ENCODE peak calls at places on chromosomes 13 and 19, in ten cellular contexts. T, N, C, Q, B, X, I, O, F and R are unnamed samples.
A peak's percentile ranks its signal among the peaks of the same experiment; 100 is the strongest.

GRCh38 chr19:2047449-2048103 is 3.5 kb downstream of the MKNK2 start:
- DNase-seq in Q (no peak), T (peak; percentile 57), F (no peak), I (peak; percentile 53), B (peak; percentile 88), X (no peak), N (no peak), C (peak; percentile 53), O (peak; percentile 84), R (peak; percentile 19)

GRCh38 chr19:16185925-16186234 is 670 bp downstream of the FAM32A start:
- DNase-seq in I (no peak), X (peak; percentile 75), B (no peak), N (no peak), C (no peak), O (peak; percentile 62), F (no peak), Q (no peak), T (no peak), R (no peak)

GRCh38 chr19:38388310-38389100 is at the start of gene SPRED3:
- DNase-seq in C (peak; percentile 79), I (peak; percentile 70), Q (no peak), B (no peak), T (no peak), F (no peak), N (no peak), O (peak; percentile 63), X (peak; percentile 55), R (peak; percentile 61)

GRCh38 chr19:19597809-19598306 is 20.6 kb downstream of the PBX4 start:
- DNase-seq in X (no peak), Q (no peak), N (no peak), O (no peak), C (no peak), T (no peak), B (no peak), F (no peak), I (no peak), R (peak; percentile 22)

GRCh38 chr19:8257052-8257443 is 47.9 kb downstream of the CERS4 start:
- DNase-seq in F (no peak), I (no peak), N (no peak), X (no peak), Q (no peak), T (no peak), B (no peak), O (no peak), C (no peak), R (no peak)

GRCh38 chr13:19152403-19152802 is 29.2 kb downstream of the TUBA3C start:
- DNase-seq in F (no peak), C (no peak), O (peak; percentile 41), N (no peak), Q (no peak), B (no peak), I (no peak), T (no peak), X (no peak), R (no peak)

GRCh38 chr19:7861619-7862412 is 12.4 kb downstream of the PRR36 start:
- DNase-seq in I (no peak), O (no peak), N (no peak), X (peak; percentile 11), C (no peak), F (no peak), T (no peak), Q (no peak), B (no peak), R (no peak)

GRCh38 chr19:32200312-32201038 is 144.9 kb upstream of the ZNF507 start:
- DNase-seq in X (no peak), C (no peak), O (no peak), Q (peak; percentile 46), N (peak; percentile 45), T (no peak), B (no peak), F (no peak), I (no peak), R (no peak)

GRCh38 chr19:41951686-41952172 is 7.4 kb downstream of the RABAC1 start:
- DNase-seq in T (peak; percentile 89), B (peak; percentile 63), Q (peak; percentile 73), O (peak; percentile 81), X (peak; percentile 86), I (peak; percentile 66), F (no peak), N (peak; percentile 71), C (peak; percentile 99), R (peak; percentile 76)

GRCh38 chr19:6459356-6460098 is at the start of gene SLC25A23:
- DNase-seq in N (peak; percentile 61), F (peak; percentile 2), T (peak; percentile 83), I (peak; percentile 73), O (peak; percentile 86), B (peak; percentile 72), C (peak; percentile 66), X (peak; percentile 87), Q (peak; percentile 75), R (peak; percentile 79)

GRCh38 chr19:38583985-38584305 is 33.8 kb downstream of the MAP4K1 start:
- DNase-seq in O (no peak), F (no peak), N (no peak), Q (no peak), C (no peak), X (no peak), B (no peak), T (no peak), I (no peak), R (no peak)

GRCh38 chr13:63425131-63425530 is 2009.5 kb upstream of the PCDH20 start:
- DNase-seq in X (no peak), Q (no peak), T (no peak), N (no peak), F (no peak), I (no peak), O (no peak), B (no peak), C (no peak), R (peak; percentile 67)

GRCh38 chr19:47703301-47703700 is 9.9 kb upstream of the EHD2 start:
- DNase-seq in Q (no peak), C (no peak), N (no peak), B (no peak), O (no peak), I (no peak), T (no peak), X (no peak), F (no peak), R (no peak)

GRCh38 chr19:46407891-46408426 is 5.4 kb downstream of the CCDC8 start:
- DNase-seq in B (no peak), T (no peak), X (no peak), N (no peak), O (no peak), F (no peak), Q (no peak), C (no peak), I (no peak), R (no peak)
- H3K4me3 ChIP-seq in B (no peak overlapping the region), T (no peak overlapping the region), X (no peak overlapping the region), N (no peak overlapping the region), O (no peak overlapping the region), F (no peak overlapping the region), Q (peak overlapping the region; percentile 50), C (no peak overlapping the region), I (no peak overlapping the region), R (no peak overlapping the region)

GRCh38 chr13:34700155-34700554 is 241.9 kb upstream of the NBEA start:
- DNase-seq in T (no peak), C (no peak), O (no peak), X (no peak), B (no peak), Q (no peak), F (no peak), I (no peak), N (no peak), R (no peak)

GRCh38 chr13:34701919-34702318 is 240.2 kb upstream of the NBEA start:
- DNase-seq in T (no peak), Q (no peak), F (no peak), X (no peak), I (no peak), N (no peak), O (no peak), C (no peak), B (no peak), R (no peak)

GRCh38 chr13:34696741-34697140 is 245.3 kb upstream of the NBEA start:
- DNase-seq in T (no peak), I (no peak), N (no peak), B (no peak), C (no peak), Q (no peak), O (no peak), F (no peak), X (no peak), R (no peak)

GRCh38 chr13:34696296-34696695 is 245.8 kb upstream of the NBEA start:
- DNase-seq in Q (no peak), T (no peak), B (no peak), I (no peak), N (no peak), C (no peak), O (no peak), X (no peak), F (no peak), R (no peak)

DNA sequence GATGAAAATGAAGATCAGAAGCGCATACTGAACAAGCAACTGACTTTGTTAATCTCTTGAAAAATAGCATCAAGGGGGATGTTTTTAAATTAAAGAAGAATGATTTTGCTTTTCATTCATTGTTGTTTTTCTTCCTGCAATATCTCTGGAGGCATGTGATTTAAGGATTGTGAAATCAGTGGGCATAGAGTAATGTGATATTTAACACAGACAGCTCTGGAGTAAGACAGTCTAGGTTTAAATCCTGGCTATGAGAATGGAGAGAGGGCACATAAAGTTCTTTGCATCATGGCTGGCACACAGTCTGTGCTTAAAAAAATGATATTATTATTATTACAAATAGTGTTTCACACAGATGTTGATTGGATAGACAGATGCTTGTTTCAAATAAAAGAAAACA is 243.1 kb upstream of the NBEA start:
- DNase-seq in O (no peak), C (no peak), I (peak; percentile 19), F (no peak), Q (no peak), X (no peak), T (no peak), N (no peak), B (no peak), R (peak; percentile 50)
- TF ChIP-seq CTCF in O (no peak), C (no peak), I (no peak), F (no peak), Q (no peak), X (no peak), T (no peak), N (no peak), B (no peak), R (no peak)

GRCh38 chr19:681029-681626 is 4.9 kb downstream of the FSTL3 start:
- DNase-seq in B (no peak), O (peak; percentile 94), X (peak; percentile 97), N (peak; percentile 90), I (no peak), Q (peak; percentile 55), F (peak; percentile 40), T (peak; percentile 92), C (no peak), R (peak; percentile 98)
- H3K4me3 ChIP-seq in B (no peak overlapping the region), O (peak overlapping the region; percentile 93), X (peak overlapping the region; percentile 69), N (peak overlapping the region; percentile 61), I (peak overlapping the region; percentile 61), Q (peak overlapping the region; percentile 90), F (peak overlapping the region; percentile 48), T (no peak overlapping the region), C (no peak overlapping the region), R (peak overlapping the region; percentile 62)

DNA sequence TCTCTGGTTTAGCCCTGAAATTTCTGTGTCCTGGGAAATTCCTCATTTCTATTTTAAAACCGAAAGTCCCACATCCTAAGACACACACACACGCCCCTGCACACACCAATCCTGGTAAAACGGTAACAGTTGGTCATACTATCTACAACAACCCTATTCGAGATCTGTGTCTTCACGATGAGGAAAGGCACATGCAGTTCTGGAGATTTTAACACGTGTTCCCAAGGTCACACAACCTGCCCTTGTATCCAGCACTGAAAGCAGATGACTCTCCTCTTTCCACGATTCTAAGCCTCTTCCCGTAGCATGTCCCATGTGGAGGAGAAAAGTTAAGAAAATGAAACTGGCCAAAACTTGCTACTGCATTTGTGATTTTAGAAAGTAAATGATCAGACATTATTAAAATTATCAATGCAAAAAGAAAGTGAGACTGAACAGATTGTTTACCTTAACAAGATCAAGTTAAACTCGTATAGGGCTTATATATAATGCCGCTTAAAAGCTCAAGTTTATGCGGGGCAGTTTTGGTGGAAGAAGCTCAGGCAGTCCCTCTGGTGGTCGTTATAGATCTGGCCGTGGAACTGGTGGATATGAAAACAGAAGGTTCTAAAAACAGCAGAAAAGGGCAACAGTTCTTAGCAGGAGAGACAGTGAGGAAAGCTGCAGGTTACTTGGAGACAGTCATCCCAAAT is 32.7 kb downstream of the VSTM1 start:
- DNase-seq in I (peak; percentile 30), Q (no peak), O (no peak), B (no peak), T (no peak), C (no peak), X (no peak), F (no peak), N (no peak), R (peak; percentile 52)
- TF ChIP-seq CTCF in I (peak; percentile 56), Q (peak; percentile 40), O (peak; percentile 34), B (no peak), T (no peak), C (peak; percentile 55), X (peak; percentile 59), F (peak; percentile 71), N (peak; percentile 33), R (peak; percentile 76)